ENCODE peak calls at places on chromosomes 2 and 18, in six cellular contexts. One of them, this sample, is unnamed.

GRCh38 chr2:68292108-68292710 is 27.5 kb downstream of the CNRIP1 start:
- DNase-seq in RWPE1: peak
- DNase-seq in CD8-positive, alpha-beta T cell: no peak
- DNase-seq in thyroid gland: peak
- DNase-seq in PC-3: peak
- DNase-seq in neural progenitor cell: peak
- DNase-seq in this sample: peak

GRCh38 chr2:106057206-106057605 is 136.9 kb downstream of the UXS1 start:
- DNase-seq in RWPE1: peak
- DNase-seq in CD8-positive, alpha-beta T cell: peak
- DNase-seq in thyroid gland: no peak
- DNase-seq in PC-3: peak
- DNase-seq in neural progenitor cell: no peak
- DNase-seq in this sample: no peak

GRCh38 chr2:17719562-17720371 is 33.8 kb downstream of the SMC6 start:
- DNase-seq in RWPE1: peak
- DNase-seq in CD8-positive, alpha-beta T cell: no peak
- DNase-seq in thyroid gland: no peak
- DNase-seq in PC-3: peak
- DNase-seq in neural progenitor cell: peak
- DNase-seq in this sample: no peak

GRCh38 chr2:132372276-132372675 is 44.3 kb upstream of the GPR39 start:
- DNase-seq in RWPE1: no peak
- DNase-seq in CD8-positive, alpha-beta T cell: no peak
- DNase-seq in thyroid gland: no peak
- DNase-seq in PC-3: peak
- DNase-seq in neural progenitor cell: no peak
- DNase-seq in this sample: no peak

GRCh38 chr2:216626875-216627245 is 6.4 kb upstream of the IGFBP2 start:
- DNase-seq in RWPE1: no peak
- DNase-seq in CD8-positive, alpha-beta T cell: no peak
- DNase-seq in thyroid gland: no peak
- DNase-seq in PC-3: peak
- DNase-seq in neural progenitor cell: no peak
- DNase-seq in this sample: no peak

GRCh38 chr18:73564073-73564472 is 583.6 kb downstream of the FBXO15 start:
- DNase-seq in RWPE1: peak
- DNase-seq in CD8-positive, alpha-beta T cell: no peak
- DNase-seq in thyroid gland: no peak
- DNase-seq in PC-3: peak
- DNase-seq in neural progenitor cell: no peak
- DNase-seq in this sample: peak

GRCh38 chr2:173048901-173049661 is 26.6 kb upstream of the MAP3K20 start:
- DNase-seq in RWPE1: peak
- DNase-seq in CD8-positive, alpha-beta T cell: no peak
- DNase-seq in thyroid gland: peak
- DNase-seq in PC-3: peak
- DNase-seq in neural progenitor cell: no peak
- DNase-seq in this sample: peak

GRCh38 chr2:241563981-241564595 is 5.5 kb downstream of the BOK start:
- DNase-seq in RWPE1: no peak
- DNase-seq in CD8-positive, alpha-beta T cell: no peak
- DNase-seq in thyroid gland: no peak
- DNase-seq in PC-3: no peak
- DNase-seq in neural progenitor cell: no peak
- DNase-seq in this sample: no peak

GRCh38 chr2:20423847-20424246 is 23.0 kb upstream of the RHOB start:
- DNase-seq in RWPE1: no peak
- DNase-seq in CD8-positive, alpha-beta T cell: no peak
- DNase-seq in thyroid gland: no peak
- DNase-seq in PC-3: no peak
- DNase-seq in neural progenitor cell: no peak
- DNase-seq in this sample: no peak

DNA sequence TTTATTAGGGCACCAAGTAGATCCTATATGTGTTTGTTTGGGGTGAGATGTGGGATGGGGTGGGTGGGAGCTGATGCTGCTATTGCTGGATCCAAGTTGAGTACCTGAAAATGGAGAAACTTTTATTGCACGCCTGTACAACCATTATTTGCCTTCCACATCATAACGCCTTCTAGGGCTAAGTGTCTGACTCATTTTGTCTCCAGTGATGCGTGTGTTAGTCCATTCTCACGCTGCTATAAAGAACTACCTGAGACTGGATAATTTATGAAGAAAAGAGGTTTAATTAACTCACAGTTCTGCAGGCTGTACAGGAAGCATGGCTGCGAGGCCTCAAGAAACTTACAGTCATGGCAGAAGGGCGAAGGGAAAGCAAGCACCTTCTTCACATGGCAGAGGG is 58.2 kb downstream of the KDM3A start:
- DNase-seq in RWPE1: no peak
- DNase-seq in CD8-positive, alpha-beta T cell: no peak
- DNase-seq in thyroid gland: no peak
- DNase-seq in PC-3: peak
- DNase-seq in neural progenitor cell: no peak
- DNase-seq in this sample: no peak
- H3K27ac ChIP-seq in RWPE1: no peak
- H3K27ac ChIP-seq in CD8-positive, alpha-beta T cell: no peak
- H3K27ac ChIP-seq in thyroid gland: no peak
- H3K27ac ChIP-seq in PC-3: peak
- H3K27ac ChIP-seq in neural progenitor cell: no peak
- H3K27ac ChIP-seq in this sample: no peak

DNA sequence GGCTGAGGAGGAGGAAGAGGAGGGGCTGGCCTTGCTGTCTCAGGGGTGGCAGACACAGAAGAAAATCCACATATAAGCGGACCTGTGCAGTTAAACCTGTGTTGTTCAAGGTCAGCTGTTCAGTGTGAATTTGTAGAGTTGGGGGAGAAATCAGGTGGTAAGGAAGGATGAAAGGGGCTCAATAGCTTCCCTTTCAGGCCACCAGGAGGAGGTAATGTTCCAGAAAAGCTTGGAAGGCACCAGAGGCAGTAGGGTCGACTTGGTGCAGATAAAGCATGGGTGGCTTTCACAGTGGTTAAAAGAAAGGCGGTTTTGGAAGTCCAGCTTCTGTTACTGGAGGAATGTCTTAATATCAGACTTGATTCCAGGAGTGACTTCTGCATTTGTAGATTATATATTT is 167.4 kb downstream of the THSD7B start:
- DNase-seq in RWPE1: peak
- DNase-seq in CD8-positive, alpha-beta T cell: no peak
- DNase-seq in thyroid gland: no peak
- DNase-seq in PC-3: peak
- DNase-seq in neural progenitor cell: peak
- DNase-seq in this sample: peak
- TF ChIP-seq CTCF in RWPE1: no peak
- TF ChIP-seq CTCF in CD8-positive, alpha-beta T cell: no peak
- TF ChIP-seq CTCF in thyroid gland: no peak
- TF ChIP-seq CTCF in PC-3: peak
- TF ChIP-seq CTCF in neural progenitor cell: peak
- TF ChIP-seq CTCF in this sample: peak

GRCh38 chr2:2026851-2027250 is 282.5 kb upstream of the PXDN start:
- DNase-seq in RWPE1: no peak
- DNase-seq in CD8-positive, alpha-beta T cell: no peak
- DNase-seq in thyroid gland: no peak
- DNase-seq in PC-3: no peak
- DNase-seq in neural progenitor cell: no peak
- DNase-seq in this sample: no peak
- H3K27ac ChIP-seq in RWPE1: no peak
- H3K27ac ChIP-seq in CD8-positive, alpha-beta T cell: no peak
- H3K27ac ChIP-seq in thyroid gland: no peak
- H3K27ac ChIP-seq in PC-3: no peak
- H3K27ac ChIP-seq in neural progenitor cell: no peak
- H3K27ac ChIP-seq in this sample: no peak

DNA sequence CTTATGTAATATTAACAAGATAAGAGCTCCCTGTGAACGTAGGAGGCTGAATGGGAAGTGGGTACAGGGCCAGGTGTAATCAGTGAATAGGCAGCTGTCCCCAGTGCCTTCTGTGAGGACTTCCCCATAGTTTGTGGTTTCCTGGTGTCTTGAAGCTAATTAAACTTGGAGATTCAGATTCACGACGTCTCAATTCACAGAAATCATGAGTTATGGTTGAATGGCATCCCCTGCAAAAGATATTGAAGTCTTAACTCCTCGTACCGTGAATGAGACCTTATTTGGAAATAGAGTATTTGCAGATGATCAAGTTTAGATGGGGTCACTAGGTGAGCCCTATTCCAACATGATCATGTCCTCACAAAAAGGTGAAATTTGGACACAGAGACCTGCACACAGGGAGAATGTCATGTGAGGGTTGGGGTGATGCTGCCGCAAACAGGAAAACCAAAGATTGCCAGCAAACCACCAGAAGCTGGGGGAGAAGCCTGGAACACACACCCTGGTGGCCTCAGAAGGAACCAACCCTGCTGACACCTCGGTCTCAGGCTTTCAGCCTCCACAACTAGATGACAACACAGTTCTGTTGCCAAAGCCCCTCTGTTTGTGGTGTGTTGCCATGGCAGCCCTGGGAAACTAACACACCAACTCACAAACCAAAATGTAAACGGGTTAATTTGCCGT is 13.2 kb downstream of the ARL4C start:
- DNase-seq in RWPE1: no peak
- DNase-seq in CD8-positive, alpha-beta T cell: peak
- DNase-seq in thyroid gland: no peak
- DNase-seq in PC-3: no peak
- DNase-seq in neural progenitor cell: peak
- DNase-seq in this sample: peak
- TF ChIP-seq CTCF in RWPE1: no peak
- TF ChIP-seq CTCF in CD8-positive, alpha-beta T cell: peak
- TF ChIP-seq CTCF in thyroid gland: no peak
- TF ChIP-seq CTCF in PC-3: peak
- TF ChIP-seq CTCF in neural progenitor cell: peak
- TF ChIP-seq CTCF in this sample: peak

GRCh38 chr2:42789751-42790150 is 2.6 kb downstream of the HAAO start:
- DNase-seq in RWPE1: no peak
- DNase-seq in CD8-positive, alpha-beta T cell: no peak
- DNase-seq in thyroid gland: no peak
- DNase-seq in PC-3: no peak
- DNase-seq in neural progenitor cell: no peak
- DNase-seq in this sample: no peak

GRCh38 chr2:42793314-42794270 is 1.2 kb upstream of the HAAO start:
- DNase-seq in RWPE1: no peak
- DNase-seq in CD8-positive, alpha-beta T cell: no peak
- DNase-seq in thyroid gland: no peak
- DNase-seq in PC-3: no peak
- DNase-seq in neural progenitor cell: peak
- DNase-seq in this sample: peak

GRCh38 chr2:42792583-42793313 is at the start of gene HAAO:
- DNase-seq in RWPE1: peak
- DNase-seq in CD8-positive, alpha-beta T cell: no peak
- DNase-seq in thyroid gland: peak
- DNase-seq in PC-3: no peak
- DNase-seq in neural progenitor cell: peak
- DNase-seq in this sample: no peak

GRCh38 chr2:42792087-42792582 is 248 bp downstream of the HAAO start:
- DNase-seq in RWPE1: no peak
- DNase-seq in CD8-positive, alpha-beta T cell: no peak
- DNase-seq in thyroid gland: no peak
- DNase-seq in PC-3: no peak
- DNase-seq in neural progenitor cell: no peak
- DNase-seq in this sample: no peak

GRCh38 chr2:42791606-42792005 is 777 bp downstream of the HAAO start:
- DNase-seq in RWPE1: no peak
- DNase-seq in CD8-positive, alpha-beta T cell: no peak
- DNase-seq in thyroid gland: no peak
- DNase-seq in PC-3: no peak
- DNase-seq in neural progenitor cell: no peak
- DNase-seq in this sample: no peak
- H3K27ac ChIP-seq in RWPE1: no peak
- H3K27ac ChIP-seq in CD8-positive, alpha-beta T cell: no peak
- H3K27ac ChIP-seq in thyroid gland: peak
- H3K27ac ChIP-seq in PC-3: no peak
- H3K27ac ChIP-seq in neural progenitor cell: no peak
- H3K27ac ChIP-seq in this sample: no peak

GRCh38 chr18:10518595-10519273 is 7.1 kb upstream of the NAPG start:
- DNase-seq in RWPE1: no peak
- DNase-seq in CD8-positive, alpha-beta T cell: no peak
- DNase-seq in thyroid gland: peak
- DNase-seq in PC-3: no peak
- DNase-seq in neural progenitor cell: peak
- DNase-seq in this sample: peak
- TF ChIP-seq CTCF in RWPE1: no peak
- TF ChIP-seq CTCF in CD8-positive, alpha-beta T cell: no peak
- TF ChIP-seq CTCF in thyroid gland: no peak
- TF ChIP-seq CTCF in PC-3: no peak
- TF ChIP-seq CTCF in neural progenitor cell: peak
- TF ChIP-seq CTCF in this sample: peak

DNA sequence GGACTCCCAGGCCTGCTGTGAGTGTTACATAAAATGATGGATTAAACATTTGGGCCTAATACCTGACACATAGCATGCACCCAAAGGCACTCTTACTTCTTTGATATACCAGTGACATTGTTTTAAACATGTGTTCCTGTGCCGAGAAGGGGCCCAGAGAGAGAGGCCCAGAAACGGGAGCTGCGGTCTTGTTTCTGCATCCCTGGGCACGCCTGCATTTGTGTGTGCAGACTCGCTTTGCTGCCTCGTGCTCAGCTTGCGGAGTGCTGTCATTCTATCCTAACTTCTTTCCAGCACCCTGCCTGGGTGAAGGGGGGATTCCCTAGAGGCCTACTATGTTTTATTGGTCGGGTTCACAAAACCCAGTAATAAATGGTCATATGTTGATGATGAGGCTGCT is 666.2 kb upstream of the HS6ST1 start:
- DNase-seq in RWPE1: no peak
- DNase-seq in CD8-positive, alpha-beta T cell: no peak
- DNase-seq in thyroid gland: no peak
- DNase-seq in PC-3: no peak
- DNase-seq in neural progenitor cell: no peak
- DNase-seq in this sample: no peak
- H3K27ac ChIP-seq in RWPE1: no peak
- H3K27ac ChIP-seq in CD8-positive, alpha-beta T cell: no peak
- H3K27ac ChIP-seq in thyroid gland: no peak
- H3K27ac ChIP-seq in PC-3: no peak
- H3K27ac ChIP-seq in neural progenitor cell: no peak
- H3K27ac ChIP-seq in this sample: no peak

DNA sequence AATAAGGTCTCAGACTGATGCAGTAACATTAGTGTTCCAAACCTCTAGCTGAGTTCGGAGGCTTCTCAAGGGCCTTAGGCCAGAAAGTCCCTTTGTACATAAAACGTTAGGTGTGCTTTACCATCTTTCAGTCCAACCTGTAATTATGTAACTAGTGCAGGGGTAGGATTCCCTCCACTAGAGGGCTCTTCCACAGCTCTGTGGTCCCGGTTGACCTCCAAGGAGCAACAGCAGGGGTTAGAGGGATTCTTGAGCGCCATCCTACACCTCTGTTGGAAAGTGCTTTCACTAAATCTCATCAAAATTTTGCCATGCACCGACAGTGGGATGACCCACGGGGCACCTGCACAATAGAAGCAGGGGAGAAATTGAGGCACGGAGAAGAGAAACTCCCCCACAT is 155.8 kb upstream of the LRP1B start:
- DNase-seq in RWPE1: peak
- DNase-seq in CD8-positive, alpha-beta T cell: no peak
- DNase-seq in thyroid gland: no peak
- DNase-seq in PC-3: peak
- DNase-seq in neural progenitor cell: peak
- DNase-seq in this sample: no peak
- TF ChIP-seq CTCF in RWPE1: no peak
- TF ChIP-seq CTCF in CD8-positive, alpha-beta T cell: no peak
- TF ChIP-seq CTCF in thyroid gland: no peak
- TF ChIP-seq CTCF in PC-3: peak
- TF ChIP-seq CTCF in neural progenitor cell: peak
- TF ChIP-seq CTCF in this sample: peak

GRCh38 chr2:174051741-174052638 is 86.8 kb upstream of the SP3 start:
- DNase-seq in RWPE1: peak
- DNase-seq in CD8-positive, alpha-beta T cell: no peak
- DNase-seq in thyroid gland: no peak
- DNase-seq in PC-3: peak
- DNase-seq in neural progenitor cell: peak
- DNase-seq in this sample: peak
- H3K27ac ChIP-seq in RWPE1: peak
- H3K27ac ChIP-seq in CD8-positive, alpha-beta T cell: no peak
- H3K27ac ChIP-seq in thyroid gland: no peak
- H3K27ac ChIP-seq in PC-3: peak
- H3K27ac ChIP-seq in neural progenitor cell: no peak
- H3K27ac ChIP-seq in this sample: no peak

This sample was measured in brain microvascular endothelial cell.